ENCODE peak calls at places on chromosomes 11 and 22, in seven cellular contexts. K is T follicular helper cell; V is ELR; F is progenitor cell of endocrine pancreas; X is Caki2; P is nucleus accumbens; W is CD8-positive, alpha-beta T cell. Q is an unnamed sample.

GRCh38 chr11:124591430-124591829 is 19.8 kb upstream of the PANX3 start:
- DNase-seq in V (no peak), F (no peak), W (no peak), K (no peak), P (no peak), X (no peak), Q (no peak)

GRCh38 chr22:27866136-27867091 is 52.6 kb downstream of the PITPNB start:
- DNase-seq in V (peak; percentile 98), K (no peak), P (no peak), X (no peak), F (no peak), W (no peak), Q (no peak)

GRCh38 chr22:35966314-35967045 is 62.1 kb downstream of the RBFOX2 start:
- DNase-seq in P (no peak), X (no peak), K (no peak), W (no peak), V (peak; percentile 48), F (no peak), Q (no peak)

GRCh38 chr11:393219-394033 is 583 bp upstream of the PKP3 start:
- DNase-seq in X (peak; percentile 62), K (no peak), V (peak; percentile 92), P (no peak), W (no peak), F (no peak), Q (no peak)

GRCh38 chr11:110979696-110980095 is 265.8 kb upstream of the POU2AF2 start:
- DNase-seq in P (no peak), V (no peak), X (peak; percentile 10), F (no peak), W (no peak), K (no peak), Q (no peak)

GRCh38 chr11:20647976-20648565 is 21.3 kb upstream of the NELL1 start:
- DNase-seq in V (peak; percentile 50), F (peak; percentile 57), P (peak; percentile 2), X (peak; percentile 38), W (peak; percentile 12), K (no peak), Q (no peak)

GRCh38 chr11:78030429-78031325 is 7.6 kb upstream of the KCTD14 start:
- DNase-seq in K (no peak), V (no peak), P (peak; percentile 73), X (no peak), F (no peak), W (no peak), Q (peak; percentile 91)

GRCh38 chr11:10303558-10304363 is 1.1 kb upstream of the ADM start:
- DNase-seq in W (no peak), V (peak; percentile 90), P (no peak), F (no peak), K (no peak), X (peak; percentile 86), Q (no peak)

GRCh38 chr22:46352276-46352675 is 16.8 kb downstream of the TRMU start:
- DNase-seq in X (no peak), K (no peak), V (no peak), F (no peak), P (no peak), W (no peak), Q (no peak)

GRCh38 chr22:20456064-20456721 is 18.6 kb upstream of the SCARF2 start:
- DNase-seq in F (peak; percentile 66), P (peak; percentile 8), W (peak; percentile 64), X (peak; percentile 64), V (peak; percentile 84), K (peak; percentile 60), Q (peak; percentile 38)

GRCh38 chr11:74437441-74437840 is 29.9 kb downstream of the KCNE3 start:
- DNase-seq in K (no peak), F (no peak), W (no peak), V (no peak), X (no peak), P (no peak), Q (no peak)

GRCh38 chr22:17578129-17578754 is 14.9 kb downstream of the SLC25A18 start:
- DNase-seq in F (no peak), K (no peak), V (no peak), P (no peak), W (no peak), X (no peak), Q (peak; percentile 58)

GRCh38 chr22:45612940-45613339 is 58.7 kb upstream of the ATXN10 start:
- DNase-seq in W (no peak), K (no peak), P (no peak), X (no peak), V (peak; percentile 44), F (no peak), Q (no peak)

GRCh38 chr11:37108436-37109204 is 510.6 kb upstream of the RAG2 start:
- DNase-seq in V (peak; percentile 69), F (no peak), K (no peak), X (no peak), W (no peak), P (no peak), Q (no peak)

GRCh38 chr11:118791961-118792578 is 1.1 kb upstream of the DDX6 start:
- DNase-seq in P (peak; percentile 18), X (no peak), F (peak; percentile 14), V (peak; percentile 14), W (peak; percentile 22), K (peak; percentile 18), Q (peak; percentile 48)

GRCh38 chr22:17588606-17589005 is 25.3 kb downstream of the SLC25A18 start:
- DNase-seq in K (no peak), X (no peak), F (no peak), V (no peak), W (no peak), P (no peak), Q (no peak)

GRCh38 chr11:134224710-134225662 is 515 bp downstream of the VPS26B start:
- DNase-seq in F (peak; percentile 50), K (peak; percentile 31), P (peak; percentile 35), V (peak; percentile 50), W (peak; percentile 37), X (no peak), Q (peak; percentile 56)

GRCh38 chr11:123640029-123640428 is 14.4 kb downstream of the SCN3B start:
- DNase-seq in P (no peak), X (no peak), V (no peak), K (no peak), W (no peak), F (no peak), Q (no peak)

GRCh38 chr22:46135611-46136538 is 14.5 kb upstream of the PPARA start:
- DNase-seq in P (no peak), X (no peak), V (no peak), F (no peak), K (no peak), W (no peak), Q (no peak)

GRCh38 chr11:14299921-14300320 is 59.1 kb downstream of the RRAS2 start:
- DNase-seq in F (no peak), W (no peak), K (no peak), P (no peak), V (no peak), X (no peak), Q (no peak)

GRCh38 chr22:29733362-29734322 is 13.8 kb downstream of the CABP7 start:
- DNase-seq in X (peak; percentile 73), V (no peak), F (no peak), P (no peak), K (no peak), W (no peak), Q (no peak)

GRCh38 chr11:43631732-43632131 is 48.8 kb upstream of the HSD17B12 start:
- DNase-seq in W (no peak), V (no peak), X (no peak), F (no peak), K (no peak), P (no peak), Q (no peak)

GRCh38 chr11:110077866-110078325 is 15.3 kb upstream of the ZC3H12C start:
- DNase-seq in P (no peak), K (no peak), F (no peak), V (peak; percentile 91), W (no peak), X (peak; percentile 60), Q (peak; percentile 20)

GRCh38 chr11:112270551-112271180 is 10.0 kb upstream of the PLET1 start:
- DNase-seq in K (no peak), W (no peak), F (no peak), P (no peak), X (peak; percentile 65), V (no peak), Q (no peak)

GRCh38 chr11:19160839-19161238 is 40.9 kb downstream of the CSRP3 start:
- DNase-seq in X (no peak), P (no peak), F (no peak), W (no peak), K (no peak), V (peak; percentile 4), Q (no peak)

GRCh38 chr11:7154881-7155344 is 66.1 kb downstream of the RBMXL2 start:
- DNase-seq in W (no peak), P (no peak), F (no peak), V (peak; percentile 38), X (no peak), K (no peak), Q (no peak)

GRCh38 chr11:73176145-73176891 is 34.2 kb upstream of the FCHSD2 start:
- DNase-seq in V (no peak), K (no peak), W (no peak), P (no peak), X (no peak), F (no peak), Q (no peak)

GRCh38 chr11:3037041-3037944 is 19.9 kb downstream of the CARS1 start:
- DNase-seq in P (peak; percentile 38), K (no peak), V (peak; percentile 86), X (peak; percentile 54), F (peak; percentile 61), W (peak; percentile 18), Q (peak; percentile 75)

GRCh38 chr22:27447316-27447715 is 354.2 kb downstream of the MN1 start:
- DNase-seq in X (no peak), F (no peak), P (no peak), K (no peak), W (no peak), V (no peak), Q (no peak)

GRCh38 chr11:117361432-117361831 is 33.8 kb downstream of the CEP164 start:
- DNase-seq in V (no peak), X (no peak), F (no peak), W (no peak), K (no peak), P (no peak), Q (no peak)

GRCh38 chr11:8597182-8597581 is 3.2 kb upstream of the STK33 start:
- DNase-seq in W (no peak), F (no peak), X (peak; percentile 8), V (peak; percentile 46), K (no peak), P (no peak), Q (no peak)

GRCh38 chr11:58622344-58622743 is at the start of gene CNTF:
- DNase-seq in V (peak; percentile 17), X (no peak), W (no peak), F (no peak), K (no peak), P (no peak), Q (no peak)